ENCODE peak calls at places on chromosomes 13 and 19, in nine cellular contexts. T, L, S, M, U, J, R, C and F are unnamed samples. For H3K4me1, the result is how much of the 10 kb centered on the place peaks cover.

GRCh38 chr13:72180253-72180952 is 313.4 kb upstream of the DACH1 start:
- DNase-seq in S (no peak), T (no peak), C (no peak), J (no peak), M (peak), U (no peak), L (no peak), R (peak), F (no peak)

GRCh38 chr19:54426291-54426918 is 11.1 kb downstream of the TTYH1 start:
- DNase-seq in J (no peak), S (no peak), M (no peak), R (no peak), L (no peak), U (no peak), T (no peak), C (no peak), F (no peak)

GRCh38 chr19:54416695-54417491 is 1.6 kb downstream of the TTYH1 start:
- DNase-seq in T (no peak), S (no peak), L (no peak), C (no peak), U (no peak), R (no peak), M (no peak), J (no peak), F (no peak)

GRCh38 chr13:75637101-75637774 is 1.1 kb downstream of the LMO7 start:
- DNase-seq in R (no peak), M (no peak), L (peak), J (no peak), T (no peak), S (no peak), C (no peak), U (no peak), F (no peak)

GRCh38 chr19:1037553-1038115 is 2.3 kb upstream of the ABCA7 start:
- DNase-seq in C (no peak), U (no peak), T (no peak), L (no peak), J (peak), R (no peak), M (no peak), S (peak), F (peak)

GRCh38 chr19:11166281-11167142 is 10.9 kb upstream of the SPC24 start:
- DNase-seq in S (peak), R (no peak), T (no peak), L (peak), U (no peak), J (no peak), M (no peak), C (no peak), F (no peak)

GRCh38 chr19:37079238-37079637 is 1.0 kb downstream of the ZNF420 start:
- DNase-seq in L (no peak), M (no peak), R (no peak), C (no peak), U (no peak), T (no peak), J (no peak), S (no peak), F (no peak)

GRCh38 chr13:111411186-111411858 is 90.9 kb downstream of the TEX29 start:
- DNase-seq in R (no peak), U (no peak), S (no peak), M (no peak), C (no peak), J (no peak), T (peak), L (no peak), F (no peak)

GRCh38 chr13:110108348-110109139 is 198.4 kb downstream of the COL4A1 start:
- DNase-seq in S (peak), M (peak), R (peak), U (no peak), J (no peak), C (peak), L (peak), T (peak), F (peak)

GRCh38 chr13:48739346-48740037 is 85.8 kb downstream of the CYSLTR2 start:
- DNase-seq in S (no peak), L (peak), U (no peak), T (no peak), J (no peak), C (no peak), M (peak), R (peak), F (no peak)

GRCh38 chr19:48624791-48625723 is 5.8 kb downstream of the SPHK2 start:
- DNase-seq in J (peak), T (no peak), C (no peak), M (no peak), U (no peak), S (no peak), R (no peak), L (no peak), F (no peak)

GRCh38 chr19:10677796-10678195 is 23.4 kb upstream of the QTRT1 start:
- DNase-seq in R (no peak), T (no peak), L (no peak), S (no peak), C (no peak), M (no peak), U (no peak), J (no peak), F (no peak)

GRCh38 chr13:110812111-110812868 is 98.8 kb downstream of the ING1 start:
- DNase-seq in S (no peak), U (no peak), T (peak), L (peak), J (no peak), M (peak), C (no peak), R (peak), F (no peak)

GRCh38 chr19:13022859-13023636 is 27.8 kb downstream of the NFIX start:
- DNase-seq in S (peak), M (peak), U (no peak), L (peak), J (no peak), T (peak), R (peak), C (peak), F (peak)
- H3K4me1 ChIP-seq in S (half or more), M (under half), U (under half), L (under half), J (under half), T (half or more), R (half or more), C (under half), F (under half)

DNA sequence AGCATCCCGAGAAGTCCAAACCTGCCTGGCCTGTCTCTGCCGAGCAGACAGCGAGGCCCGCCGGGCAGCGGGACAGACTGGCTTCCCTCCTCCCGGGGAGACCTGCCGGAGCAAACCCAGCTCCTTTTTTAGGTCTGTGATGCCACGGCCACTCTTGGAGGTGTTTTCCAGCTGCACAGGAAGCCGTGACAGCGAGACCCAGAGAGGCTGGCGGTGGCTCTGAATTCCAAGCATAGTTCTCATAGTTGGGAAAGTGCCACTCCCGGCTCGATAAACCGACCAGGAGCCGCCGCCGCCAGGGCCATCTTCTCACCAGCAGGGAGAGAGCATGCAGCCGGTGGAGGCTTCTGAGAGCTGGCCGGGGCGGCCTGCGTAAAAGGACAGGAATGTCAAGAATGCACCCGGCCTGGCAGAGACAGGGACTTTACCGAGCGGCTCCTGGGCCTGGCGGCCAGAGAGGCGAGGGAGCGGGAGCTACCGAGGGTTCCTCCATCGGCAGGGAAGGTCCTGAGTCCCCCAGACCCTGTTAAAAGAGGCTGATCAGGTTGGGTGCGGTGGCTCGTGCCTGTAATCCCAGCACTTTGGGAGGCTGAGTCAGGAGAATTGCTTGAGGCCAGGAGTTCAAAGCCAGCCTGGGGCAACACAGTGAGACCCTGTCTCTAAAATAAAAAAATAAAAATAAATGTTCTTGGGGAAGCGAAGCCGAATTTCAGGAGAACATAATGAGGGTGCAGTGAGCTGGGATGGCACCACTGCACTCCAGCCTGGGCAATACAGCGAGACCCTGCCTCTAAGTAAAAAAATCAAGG is 64.9 kb downstream of the GADD45B start:
- DNase-seq in T (peak), R (peak), U (no peak), C (peak), J (peak), L (peak), S (peak), M (peak), F (no peak)
- TF ChIP-seq CTCF in T (peak), R (no peak), U (no peak), C (peak), J (no peak), L (peak), S (peak), M (peak), F (no peak)

GRCh38 chr19:16073988-16074387 is 2.3 kb upstream of the TPM4 start:
- DNase-seq in U (no peak), R (no peak), L (no peak), C (peak), T (no peak), S (no peak), M (no peak), J (no peak), F (no peak)

GRCh38 chr19:16076154-16076957 is at the start of gene TPM4:
- DNase-seq in S (peak), R (peak), T (peak), L (peak), C (peak), J (peak), U (peak), M (peak), F (peak)

GRCh38 chr19:16076958-16077611 is 790 bp downstream of the TPM4 start:
- DNase-seq in T (peak), U (no peak), L (peak), M (no peak), C (peak), J (peak), R (no peak), S (peak), F (peak)

GRCh38 chr19:16074488-16075365 is 1.6 kb upstream of the TPM4 start:
- DNase-seq in M (no peak), J (peak), S (no peak), R (no peak), L (no peak), C (peak), U (no peak), T (peak), F (no peak)

DNA sequence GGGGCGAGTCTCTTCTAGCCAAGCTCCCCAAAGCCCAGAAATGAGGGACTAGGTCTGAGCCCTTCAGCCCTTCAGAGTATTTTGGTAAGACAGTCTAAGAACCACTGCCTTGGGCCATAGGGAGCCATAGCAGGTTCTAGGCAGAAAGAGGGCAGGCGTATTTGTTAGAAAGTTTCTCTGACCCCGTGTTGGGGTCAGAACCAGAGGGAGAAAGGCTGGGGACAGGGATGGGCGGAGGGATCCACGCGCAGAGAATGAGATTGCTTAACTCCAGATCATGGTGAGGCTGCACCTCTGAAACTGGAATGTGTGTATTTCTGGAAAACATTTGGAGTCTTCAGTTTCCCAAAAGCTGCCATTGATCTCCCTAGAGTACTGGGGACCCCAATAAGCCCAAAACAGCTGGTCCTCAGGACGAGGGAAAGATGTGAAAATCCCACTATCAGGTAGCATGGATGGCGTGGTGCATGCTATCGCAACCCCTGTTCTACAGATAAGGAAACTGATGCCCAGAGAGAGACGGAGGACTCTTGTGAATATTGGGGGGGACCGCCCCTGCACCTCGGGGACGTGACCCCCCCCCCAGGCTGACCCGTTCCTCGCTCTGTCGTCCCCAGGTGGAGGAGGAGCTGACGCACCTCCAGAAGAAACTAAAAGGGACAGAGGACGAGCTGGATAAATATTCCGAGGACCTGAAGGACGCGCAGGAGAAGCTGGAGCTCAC is 703 bp upstream of the TPM4 start:
- DNase-seq in S (no peak), R (no peak), J (peak), C (peak), M (no peak), L (peak), U (no peak), T (peak), F (no peak)
- H3K4me3 ChIP-seq in S (peak), R (peak), J (peak), C (peak), M (peak), L (peak), U (peak), T (peak), F (peak)

GRCh38 chr13:26589754-26590153 is 32.3 kb downstream of the WASF3 start:
- DNase-seq in T (no peak), L (peak), R (peak), J (no peak), S (no peak), U (no peak), C (no peak), M (peak), F (no peak)
- H3K4me1 ChIP-seq in T (under half), L (under half), R (under half), J (under half), S (under half), U (under half), C (under half), M (under half), F (under half)

GRCh38 chr19:33247441-33247819 is 21.8 kb upstream of the SLC7A10 start:
- DNase-seq in J (peak), L (no peak), U (no peak), M (no peak), T (no peak), R (no peak), C (no peak), S (no peak), F (no peak)

GRCh38 chr19:33248104-33248503 is 22.5 kb upstream of the SLC7A10 start:
- DNase-seq in L (no peak), C (no peak), S (no peak), T (no peak), M (no peak), R (no peak), J (peak), U (no peak), F (no peak)

GRCh38 chr19:33248553-33248953 is 22.9 kb upstream of the SLC7A10 start:
- DNase-seq in J (peak), T (no peak), R (no peak), C (no peak), S (no peak), M (no peak), L (no peak), U (no peak), F (no peak)

GRCh38 chr19:33246729-33247440 is 21.2 kb upstream of the SLC7A10 start:
- DNase-seq in U (no peak), M (no peak), R (no peak), L (no peak), S (no peak), C (no peak), J (peak), T (no peak), F (no peak)

DNA sequence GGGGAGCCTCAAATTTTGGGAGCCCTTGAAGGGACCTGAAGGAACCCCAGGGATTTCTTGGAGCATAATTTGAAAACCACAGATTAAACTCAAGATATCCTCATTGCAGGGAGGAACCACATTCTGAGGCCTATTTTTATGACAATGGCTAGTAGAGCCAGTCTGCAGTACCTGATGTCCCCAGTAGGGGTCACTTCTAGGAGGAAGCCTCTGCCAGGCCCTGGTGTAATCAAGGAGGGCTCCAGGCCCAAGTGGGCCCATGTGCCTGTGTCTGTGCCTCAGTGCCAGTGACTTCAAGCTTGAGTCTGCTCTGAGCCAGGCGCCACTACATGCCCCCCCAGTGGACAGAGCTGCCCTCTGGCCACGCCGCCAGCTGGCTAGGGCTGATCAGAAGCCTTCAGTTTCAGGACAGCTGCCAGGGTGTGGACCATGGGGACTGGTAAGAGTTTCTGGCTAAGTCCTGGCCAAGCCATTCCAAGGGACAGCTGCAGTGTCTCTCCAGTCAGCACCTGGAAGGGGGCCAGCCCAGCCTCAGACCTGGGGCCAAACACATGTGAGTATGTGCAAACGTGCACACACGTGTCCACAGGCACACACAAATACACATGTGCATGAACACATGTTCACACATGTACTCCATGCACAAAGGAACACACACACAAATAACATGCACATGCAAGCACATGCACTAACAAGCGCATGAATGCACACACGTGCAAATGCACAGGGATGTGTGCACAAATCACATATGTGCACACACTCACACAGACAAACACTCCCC is 20.5 kb upstream of the SLC7A10 start:
- DNase-seq in J (peak), T (no peak), R (no peak), L (peak), S (no peak), U (no peak), C (no peak), M (no peak), F (no peak)
- TF ChIP-seq CTCF in J (no peak), T (peak), R (no peak), L (peak), S (peak), U (no peak), C (peak), M (peak), F (peak)

GRCh38 chr19:16587031-16588023 is 15.1 kb upstream of the SLC35E1 start:
- DNase-seq in J (peak), S (no peak), U (peak), C (no peak), M (peak), T (no peak), R (peak), L (no peak), F (no peak)
- H3K4me3 ChIP-seq in J (peak), S (peak), U (peak), C (peak), M (no peak), T (peak), R (no peak), L (no peak), F (peak)

DNA sequence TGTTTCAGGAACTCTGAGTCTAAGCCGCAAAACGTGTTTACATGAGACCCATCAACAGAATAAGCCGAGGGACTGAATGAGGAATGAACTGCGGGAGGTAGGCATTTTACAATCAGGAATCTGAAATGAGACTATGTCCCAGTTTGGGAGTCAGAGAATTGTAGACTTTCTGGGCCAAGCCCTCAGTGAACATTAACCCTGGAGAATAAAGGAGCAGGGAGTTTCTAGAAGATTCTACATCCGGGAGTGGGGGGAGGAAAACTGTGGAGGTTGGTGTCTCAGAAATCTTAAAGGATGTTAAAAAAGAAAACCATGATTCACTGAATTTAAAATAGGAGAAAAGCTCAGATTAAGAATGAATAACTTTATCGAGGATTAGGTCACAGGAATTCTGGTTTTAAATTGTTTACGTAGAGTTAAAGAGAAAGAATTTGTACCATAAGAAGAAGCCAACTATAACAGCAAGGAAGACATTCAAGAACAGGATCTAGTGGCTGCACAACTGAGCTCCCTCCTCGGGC is 18.5 kb downstream of the RFX2 start:
- DNase-seq in J (no peak), S (no peak), C (no peak), M (peak), R (peak), U (no peak), T (no peak), L (peak), F (no peak)
- H3K4me1 ChIP-seq in J (under half), S (under half), C (under half), M (under half), R (under half), U (under half), T (under half), L (under half), F (under half)

DNA sequence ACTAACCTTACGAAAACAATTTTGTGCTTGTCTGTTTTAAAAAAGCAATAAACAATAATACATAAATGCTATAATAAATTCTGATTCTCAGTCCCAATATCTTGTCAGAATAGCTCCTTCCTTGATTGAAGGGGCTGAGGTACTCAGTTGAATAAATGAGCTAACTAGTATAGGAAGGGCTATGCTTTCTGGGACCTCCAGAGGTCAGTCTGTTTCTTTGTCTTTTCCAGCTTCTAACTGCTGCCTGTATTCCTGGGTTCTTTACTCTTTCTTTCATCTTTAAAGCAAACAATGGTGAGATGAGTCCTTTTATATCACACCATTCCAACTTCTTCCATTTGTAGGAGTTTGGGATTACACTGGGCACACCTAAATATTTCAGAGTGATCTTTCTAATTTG is 1297.0 kb upstream of the ATXN8OS start:
- DNase-seq in S (no peak), T (no peak), L (no peak), J (no peak), U (no peak), R (no peak), M (no peak), C (no peak), F (peak)
- TF ChIP-seq CTCF in S (no peak), T (no peak), L (no peak), J (no peak), U (no peak), R (no peak), M (no peak), C (no peak), F (peak)

DNA sequence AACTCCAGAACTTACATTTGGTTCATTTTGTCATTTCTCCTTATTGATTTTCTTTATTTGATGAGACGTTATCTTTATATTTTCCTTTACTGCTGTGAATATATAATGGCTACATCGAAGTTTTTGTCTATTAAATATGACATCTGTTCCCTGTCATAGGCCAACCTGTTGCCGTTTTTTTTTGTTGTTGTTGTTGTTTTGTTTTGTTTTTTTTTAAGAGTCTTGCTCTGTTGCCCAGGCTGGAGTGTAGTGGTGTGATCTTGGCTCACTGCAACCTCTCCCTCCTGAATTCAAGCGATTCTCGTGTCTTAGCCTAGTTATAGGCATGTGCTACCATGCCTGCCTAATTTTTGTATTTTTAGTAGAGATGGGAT is 29.4 kb downstream of the ZNF780B start:
- DNase-seq in U (no peak), T (no peak), L (no peak), R (no peak), J (no peak), C (no peak), M (no peak), S (no peak), F (no peak)
- H3K4me3 ChIP-seq in U (no peak), T (no peak), L (no peak), R (no peak), J (no peak), C (no peak), M (no peak), S (no peak), F (no peak)